ENCODE peak calls at places on chromosomes 13 and 19, in six cellular contexts. M is breast epithelium, D is ovary, C is testis, N is sigmoid colon, Z is heart left ventricle. V is an unnamed sample.
A peak's percentile ranks its signal among the peaks of the same experiment; 100 is the strongest.

GRCh38 chr19:38545596-38545995 is 72.2 kb downstream of the MAP4K1 start:
- DNase-seq in M (no peak), D (no peak), C (no peak), N (no peak), Z (no peak), V (no peak)

GRCh38 chr13:113129480-113129879 is 6.9 kb downstream of the F10 start:
- DNase-seq in M (no peak), D (peak; percentile 14), C (no peak), N (no peak), Z (no peak), V (peak; percentile 59)

GRCh38 chr19:22620401-22620800 is 13.7 kb upstream of the ZNF492 start:
- DNase-seq in M (no peak), D (no peak), C (peak; percentile 2), N (no peak), Z (no peak), V (peak; percentile 38)

GRCh38 chr13:98484289-98485219 is 92.4 kb downstream of the STK24 start:
- DNase-seq in M (peak; percentile 89), D (peak; percentile 64), C (peak; percentile 53), N (peak; percentile 91), Z (peak; percentile 73), V (peak; percentile 84)

GRCh38 chr13:33871207-33872004 is 53.5 kb downstream of the RFC3 start:
- DNase-seq in M (no peak), D (no peak), C (no peak), N (no peak), Z (no peak), V (no peak)

GRCh38 chr19:11887618-11888531 is at the start of gene ZNF69:
- DNase-seq in M (peak; percentile 76), D (peak; percentile 87), C (peak; percentile 97), N (peak; percentile 91), Z (peak; percentile 89), V (peak; percentile 88)

GRCh38 chr13:48493076-48493765 is 39.7 kb downstream of the RCBTB2 start:
- DNase-seq in M (no peak), D (no peak), C (no peak), N (no peak), Z (no peak), V (no peak)

GRCh38 chr13:59946924-59947323 is 216.8 kb downstream of the DIAPH3 start:
- DNase-seq in M (no peak), D (no peak), C (no peak), N (no peak), Z (no peak), V (no peak)

GRCh38 chr19:31271569-31271911 is 77.7 kb downstream of the TSHZ3 start:
- DNase-seq in M (no peak), D (no peak), C (no peak), N (peak; percentile 7), Z (no peak), V (no peak)

GRCh38 chr19:4010808-4011110 is 3.2 kb downstream of the PIAS4 start:
- DNase-seq in M (no peak), D (no peak), C (no peak), N (no peak), Z (no peak), V (no peak)
- H3K4me3 ChIP-seq in M (no peak overlapping the region), D (no peak overlapping the region), C (no peak overlapping the region), N (no peak overlapping the region), Z (peak overlapping the region; percentile 12), V (no peak overlapping the region)

GRCh38 chr19:4115050-4115817 is 8.7 kb downstream of the MAP2K2 start:
- DNase-seq in M (no peak), D (no peak), C (peak; percentile 28), N (no peak), Z (peak; percentile 53), V (peak; percentile 92)
- TF ChIP-seq POLR2A in M (no peak), D (no peak), C (no peak), N (no peak), Z (no peak), V (no peak)

GRCh38 chr13:27374650-27375049 is 49.8 kb upstream of the GTF3A start:
- DNase-seq in M (peak; percentile 34), D (peak; percentile 68), C (peak; percentile 79), N (peak; percentile 78), Z (peak; percentile 57), V (no peak)
- H3K4me3 ChIP-seq in M (no peak overlapping the region), D (no peak overlapping the region), C (no peak overlapping the region), N (no peak overlapping the region), Z (no peak overlapping the region), V (no peak overlapping the region)

GRCh38 chr19:2055871-2056809 is 5.1 kb upstream of the MKNK2 start:
- DNase-seq in M (peak; percentile 63), D (peak; percentile 88), C (peak; percentile 62), N (peak; percentile 92), Z (peak; percentile 77), V (peak; percentile 86)
- TF ChIP-seq POLR2A in M (peak; percentile 24), D (peak; percentile 74), C (no peak), N (no peak), Z (peak; percentile 40), V (no peak)

DNA sequence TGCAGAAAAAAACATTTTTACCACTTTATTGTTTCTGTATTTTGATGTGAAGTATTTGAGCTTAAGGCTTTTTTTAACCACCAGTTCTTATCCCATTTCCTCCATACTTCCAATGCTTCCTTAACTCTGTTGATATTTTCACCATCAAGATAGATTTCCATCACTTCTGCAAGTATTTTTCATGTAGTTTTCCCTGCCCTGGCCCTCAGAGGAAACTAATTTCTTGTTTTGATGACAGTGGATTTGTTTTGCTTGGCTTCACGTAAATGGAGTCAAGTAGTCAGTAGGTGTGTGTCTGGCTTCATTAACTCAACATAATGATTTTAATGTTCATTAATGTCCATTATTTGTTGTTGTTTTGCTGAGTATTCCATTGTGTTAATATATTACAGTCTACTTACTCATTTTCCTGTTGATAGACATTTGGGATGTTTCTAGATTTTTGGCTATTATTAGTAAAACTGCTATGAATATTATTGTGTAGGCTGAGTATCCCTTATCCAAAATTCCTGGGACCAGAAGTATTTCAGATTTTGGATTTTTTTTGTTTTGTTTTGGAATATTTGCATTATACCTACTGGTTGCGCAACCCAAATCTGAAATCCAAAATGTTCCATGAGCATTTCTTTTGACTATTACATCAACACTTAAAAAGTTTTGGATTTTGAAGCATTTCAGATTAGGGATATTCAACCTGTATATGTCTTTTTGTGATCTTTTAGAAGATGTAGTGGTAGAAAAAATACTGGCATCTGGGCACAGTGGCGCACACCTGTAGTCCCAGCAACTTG is 23.3 kb downstream of the ZNF582 start:
- DNase-seq in M (no peak), D (no peak), C (no peak), N (no peak), Z (no peak), V (no peak)
- H3K4me3 ChIP-seq in M (no peak overlapping the region), D (no peak overlapping the region), C (no peak overlapping the region), N (no peak overlapping the region), Z (no peak overlapping the region), V (no peak overlapping the region)

DNA sequence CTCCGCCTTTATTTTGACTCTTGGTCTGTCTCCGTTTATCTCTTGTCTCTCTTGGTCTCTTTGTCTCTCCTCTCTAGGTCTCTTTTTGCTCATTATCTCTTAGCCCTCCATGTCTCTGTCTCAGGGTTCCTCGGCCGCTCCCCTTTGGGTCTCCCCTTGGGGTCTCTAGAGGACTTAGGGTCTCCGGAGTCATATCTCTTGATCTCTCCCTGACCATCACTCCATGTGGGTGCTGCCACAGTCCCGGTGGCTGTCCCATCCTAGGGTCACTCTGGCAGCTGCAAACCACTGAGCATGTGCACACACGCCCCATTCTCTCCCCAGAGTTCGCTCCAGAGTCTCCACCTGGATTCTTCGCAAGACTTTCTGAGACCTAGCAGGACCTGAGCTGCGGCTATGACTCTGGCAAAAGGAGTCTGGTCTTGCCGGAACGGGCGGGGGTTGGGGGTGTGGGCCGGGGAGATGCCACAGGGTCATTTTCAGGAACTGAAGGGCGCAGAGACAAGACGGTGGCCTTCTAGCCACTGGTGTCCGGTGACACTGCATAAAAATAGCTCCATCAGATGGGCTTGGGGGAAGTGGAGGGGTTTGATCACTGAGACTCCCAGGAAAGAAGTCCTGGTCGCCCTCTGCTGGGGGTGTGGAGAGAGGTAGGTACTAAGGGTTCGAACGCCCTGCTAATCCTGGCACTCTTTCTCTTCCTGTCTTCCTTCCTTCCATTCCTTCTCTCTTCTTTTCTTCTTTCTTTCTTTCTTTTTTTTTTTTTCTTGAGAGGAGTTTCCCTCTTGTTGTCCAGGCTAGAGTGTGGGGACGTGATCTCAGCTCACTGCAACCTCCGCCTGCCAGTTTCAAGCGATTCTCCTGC is 1.2 kb upstream of the KCNA7 start:
- DNase-seq in M (no peak), D (no peak), C (no peak), N (no peak), Z (no peak), V (no peak)
- TF ChIP-seq POLR2A in M (no peak), D (no peak), C (no peak), N (no peak), Z (no peak), V (no peak)